ENCODE peak calls at places on chromosomes 6 and 20, in ten cellular contexts. D, H, N, T, G, Y, O, M, S and A are unnamed samples.

GRCh38 chr6:170423030-170423429 is 116.5 kb downstream of the FAM120B start:
- DNase-seq in N (no peak), T (no peak), Y (no peak), H (no peak), G (no peak), S (no peak), D (no peak), M (no peak), O (no peak), A (no peak)

GRCh38 chr6:87029711-87030314 is 65.1 kb downstream of the CGA start:
- DNase-seq in T (peak; percentile 72), D (no peak), S (no peak), O (no peak), M (no peak), H (no peak), G (peak; percentile 61), N (peak; percentile 23), Y (peak; percentile 3), A (no peak)

GRCh38 chr6:143755301-143755744 is 77.6 kb downstream of the PHACTR2 start:
- DNase-seq in N (no peak), S (peak; percentile 96), T (peak; percentile 53), H (no peak), M (no peak), O (no peak), G (no peak), D (no peak), Y (no peak), A (no peak)

GRCh38 chr20:3392756-3393155 is 14.7 kb downstream of the DNAAF9 start:
- DNase-seq in H (no peak), N (no peak), O (no peak), S (no peak), Y (no peak), T (no peak), G (no peak), M (no peak), D (no peak), A (no peak)

GRCh38 chr6:12174878-12175277 is 115.3 kb upstream of the EDN1 start:
- DNase-seq in Y (no peak), O (no peak), T (peak; percentile 54), G (no peak), N (no peak), D (no peak), S (no peak), H (no peak), M (no peak), A (no peak)

GRCh38 chr20:38604873-38605303 is 3.3 kb downstream of the ARHGAP40 start:
- DNase-seq in O (no peak), D (no peak), Y (peak; percentile 70), G (no peak), N (no peak), S (no peak), T (peak; percentile 14), H (no peak), M (no peak), A (no peak)

GRCh38 chr20:50413088-50413500 is 97.1 kb upstream of the PTPN1 start:
- DNase-seq in T (no peak), D (no peak), S (no peak), N (no peak), H (no peak), Y (no peak), M (no peak), G (no peak), O (no peak), A (no peak)

GRCh38 chr6:105380634-105381033 is 22.2 kb downstream of the PREP start:
- DNase-seq in N (no peak), M (no peak), D (peak; percentile 25), H (no peak), Y (no peak), T (no peak), G (no peak), S (no peak), O (no peak), A (no peak)

GRCh38 chr20:62595491-62595890 is 46.8 kb upstream of the SLCO4A1 start:
- DNase-seq in O (no peak), H (no peak), Y (peak; percentile 61), N (peak; percentile 67), D (peak; percentile 61), M (peak; percentile 89), T (peak; percentile 55), G (no peak), S (peak; percentile 84), A (peak; percentile 57)

GRCh38 chr6:163419413-163420314 is 5.1 kb downstream of the QKI start:
- DNase-seq in O (no peak), S (no peak), H (no peak), N (no peak), D (no peak), M (no peak), G (no peak), T (peak; percentile 44), Y (no peak), A (no peak)

GRCh38 chr6:49025273-49026240 is 437.5 kb downstream of the MMUT start:
- DNase-seq in Y (no peak), S (no peak), T (no peak), D (no peak), M (no peak), H (no peak), O (no peak), G (no peak), N (no peak), A (no peak)

GRCh38 chr6:131532476-131533108 is 40.4 kb upstream of the ARG1 start:
- DNase-seq in G (no peak), D (no peak), S (no peak), O (no peak), T (peak; percentile 4), H (no peak), M (no peak), Y (no peak), N (no peak), A (no peak)

GRCh38 chr6:166636191-166636938 is 9.3 kb upstream of the RPS6KA2 start:
- DNase-seq in D (no peak), N (no peak), S (no peak), H (no peak), M (no peak), Y (no peak), G (no peak), O (no peak), T (no peak), A (no peak)

GRCh38 chr6:152206072-152206818 is 398.8 kb downstream of the ESR1 start:
- DNase-seq in O (no peak), D (peak; percentile 45), T (peak; percentile 8), Y (no peak), S (no peak), H (peak; percentile 58), N (peak; percentile 32), M (no peak), G (peak; percentile 13), A (peak; percentile 26)

GRCh38 chr20:62039738-62040137 is 25.9 kb downstream of the TAF4 start:
- DNase-seq in M (no peak), S (no peak), T (no peak), H (no peak), N (no peak), Y (no peak), O (no peak), D (no peak), G (no peak), A (no peak)

GRCh38 chr20:38271609-38272120 is 11.1 kb upstream of the KIAA1755 start:
- DNase-seq in N (no peak), G (no peak), T (no peak), D (no peak), H (no peak), M (no peak), Y (no peak), S (no peak), O (no peak), A (no peak)

DNA sequence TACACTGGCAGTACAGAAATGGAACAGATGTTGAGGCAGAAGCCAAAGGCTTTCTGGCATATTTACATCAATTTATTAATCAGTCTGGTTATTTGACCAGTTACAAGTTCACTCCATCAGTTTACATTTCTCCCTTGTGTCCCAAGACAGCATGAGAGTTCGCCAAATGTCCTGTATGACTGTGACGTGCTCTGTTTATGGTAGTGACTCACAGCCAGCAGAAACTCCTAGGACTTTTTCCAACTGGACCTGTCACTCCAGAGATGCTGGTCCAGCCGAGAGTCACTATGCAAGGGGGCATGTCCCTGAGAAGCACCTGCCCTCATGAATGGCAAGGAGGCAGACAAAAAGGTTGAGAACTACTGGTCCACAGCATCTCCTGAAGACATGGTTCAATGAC is 160.0 kb downstream of the LRFN2 start:
- DNase-seq in H (no peak), G (no peak), O (no peak), Y (no peak), T (no peak), M (no peak), N (peak; percentile 39), S (no peak), D (no peak), A (no peak)
- H3K27ac ChIP-seq in H (no peak overlapping the region), G (no peak overlapping the region), O (no peak overlapping the region), Y (no peak overlapping the region), T (no peak overlapping the region), M (no peak overlapping the region), N (no peak overlapping the region), S (no peak overlapping the region), D (no peak overlapping the region), A (no peak overlapping the region)

DNA sequence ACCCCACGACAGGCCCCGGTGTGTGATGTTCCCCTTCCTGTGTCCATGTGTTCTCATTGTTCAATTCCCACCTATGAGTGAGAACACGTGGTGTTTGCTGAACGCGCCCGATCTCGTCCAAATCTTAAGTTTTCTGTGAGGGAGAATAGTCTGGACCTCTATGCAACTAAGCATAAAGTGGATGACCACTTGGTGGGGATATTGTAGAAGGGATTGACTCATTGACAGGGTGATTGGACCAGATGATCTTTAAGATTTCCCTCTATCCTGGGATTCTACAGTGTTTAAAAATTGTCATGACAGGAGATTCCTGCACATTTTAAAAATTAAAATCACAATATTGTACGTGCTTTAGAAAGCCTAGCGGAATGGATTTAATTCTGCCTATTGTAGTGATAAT is 141.3 kb downstream of the TRMT11 start:
- DNase-seq in O (no peak), G (no peak), M (no peak), Y (no peak), N (no peak), S (no peak), H (no peak), D (no peak), T (no peak), A (no peak)
- TF ChIP-seq CTCF in O (no peak), G (no peak), M (no peak), Y (peak; percentile 36), N (no peak), S (no peak), H (no peak), D (no peak), T (peak; percentile 3), A (no peak)

GRCh38 chr20:56914532-56914931 is 285.4 kb downstream of the TFAP2C start:
- DNase-seq in G (no peak), Y (no peak), D (no peak), O (no peak), H (no peak), T (no peak), S (no peak), N (no peak), M (no peak), A (no peak)

GRCh38 chr20:56911946-56912345 is 282.8 kb downstream of the TFAP2C start:
- DNase-seq in Y (no peak), D (no peak), O (no peak), N (no peak), M (no peak), H (no peak), G (no peak), T (no peak), S (no peak), A (no peak)

GRCh38 chr20:56909918-56910714 is 281.0 kb downstream of the TFAP2C start:
- DNase-seq in M (no peak), G (no peak), O (no peak), H (no peak), S (no peak), T (no peak), N (peak; percentile 92), D (no peak), Y (no peak), A (no peak)
- H3K4me1 ChIP-seq in M (no peaks in the 10 kb centered on the region), G (no peaks in the 10 kb centered on the region), O (no peaks in the 10 kb centered on the region), H (no peaks in the 10 kb centered on the region), S (no peaks in the 10 kb centered on the region), T (no peaks in the 10 kb centered on the region), N (peaks cover 60% of the 10 kb centered on the region), D (no peaks in the 10 kb centered on the region), Y (no peaks in the 10 kb centered on the region), A (no peaks in the 10 kb centered on the region)

GRCh38 chr20:34915131-34915530 is 38.7 kb downstream of the ACSS2 start:
- DNase-seq in N (no peak), T (no peak), M (no peak), D (no peak), Y (no peak), H (no peak), O (no peak), S (no peak), G (no peak), A (no peak)
- H3K27ac ChIP-seq in N (no peak overlapping the region), T (no peak overlapping the region), M (no peak overlapping the region), D (peak overlapping the region; percentile 83), Y (no peak overlapping the region), H (no peak overlapping the region), O (no peak overlapping the region), S (no peak overlapping the region), G (no peak overlapping the region), A (peak overlapping the region; percentile 60)